ENCODE peak calls at places on chromosomes 4 and X, in five cellular contexts. M, Q, P, T and K are unnamed samples.
A peak's percentile ranks its signal among the peaks of the same experiment; 100 is the strongest.

GRCh38 chrX:40539214-40540142 is 41.3 kb upstream of the ATP6AP2 start:
- DNase-seq in Q (peak; percentile 71), T (peak; percentile 44), P (peak; percentile 32), M (peak; percentile 60), K (peak; percentile 58)

GRCh38 chr4:3287972-3288570 is 4.8 kb upstream of the RGS12 start:
- DNase-seq in M (no peak), T (no peak), P (no peak), Q (no peak), K (no peak)

GRCh38 chr4:304987-305680 is at the start of gene ZNF732:
- DNase-seq in T (no peak), Q (peak; percentile 99), P (peak; percentile 89), M (peak; percentile 83), K (no peak)

GRCh38 chr4:142473218-142473959 is 372.7 kb downstream of the INPP4B start:
- DNase-seq in Q (no peak), T (peak; percentile 12), M (no peak), P (peak; percentile 61), K (no peak)

GRCh38 chr4:25172964-25173917 is 13.0 kb upstream of the SEPSECS start:
- DNase-seq in M (peak; percentile 100), P (peak; percentile 96), Q (no peak), T (peak; percentile 74), K (no peak)

GRCh38 chrX:100648601-100649417 is 4.8 kb downstream of the SRPX2 start:
- DNase-seq in Q (peak; percentile 25), T (peak; percentile 50), M (peak; percentile 74), P (no peak), K (no peak)

GRCh38 chr4:79492148-79492547 is 84.1 kb upstream of the GK2 start:
- DNase-seq in P (no peak), Q (no peak), T (no peak), M (no peak), K (no peak)

GRCh38 chrX:9378980-9379696 is 85.7 kb upstream of the TBL1X start:
- DNase-seq in T (no peak), P (peak; percentile 29), Q (no peak), M (peak; percentile 35), K (no peak)

GRCh38 chr4:23737571-23737970 is 152.3 kb downstream of the PPARGC1A start:
- DNase-seq in M (peak; percentile 6), T (no peak), Q (no peak), P (no peak), K (no peak)

GRCh38 chr4:100738388-100739165 is 220.8 kb upstream of the EMCN start:
- DNase-seq in Q (no peak), T (peak; percentile 64), M (peak; percentile 98), P (peak; percentile 97), K (no peak)

GRCh38 chr4:151417164-151417571 is 8.2 kb downstream of the FHIP1A start:
- DNase-seq in P (peak; percentile 80), Q (peak; percentile 67), T (peak; percentile 11), M (no peak), K (peak; percentile 29)

GRCh38 chr4:74237425-74237966 is 70.8 kb upstream of the EPGN start:
- DNase-seq in M (no peak), Q (no peak), T (no peak), P (peak; percentile 62), K (no peak)

GRCh38 chr4:53481586-53481985 is 104.1 kb downstream of the FIP1L1 start:
- DNase-seq in Q (no peak), T (no peak), M (no peak), P (no peak), K (no peak)

GRCh38 chrX:110204986-110205385 is 112.9 kb downstream of the AMMECR1 start:
- DNase-seq in Q (no peak), P (peak; percentile 79), T (no peak), M (peak; percentile 83), K (no peak)

GRCh38 chr4:176191974-176192373 is 3.4 kb downstream of the SPATA4 start:
- DNase-seq in M (peak; percentile 34), Q (no peak), P (no peak), T (peak; percentile 2), K (no peak)

GRCh38 chr4:105236917-105237311 is 90.2 kb downstream of the TET2 start:
- DNase-seq in Q (no peak), P (no peak), T (no peak), M (no peak), K (peak; percentile 44)

GRCh38 chr4:105232374-105232773 is 85.7 kb downstream of the TET2 start:
- DNase-seq in Q (no peak), P (no peak), M (no peak), T (no peak), K (no peak)

GRCh38 chr4:105236202-105236916 is 89.7 kb downstream of the TET2 start:
- DNase-seq in Q (no peak), M (no peak), P (no peak), T (no peak), K (peak; percentile 83)

GRCh38 chr4:105230287-105230686 is 83.6 kb downstream of the TET2 start:
- DNase-seq in T (no peak), Q (no peak), P (no peak), M (no peak), K (no peak)

GRCh38 chr4:105234582-105234981 is 87.9 kb downstream of the TET2 start:
- DNase-seq in P (no peak), T (no peak), M (peak; percentile 23), Q (no peak), K (no peak)
- H3K27ac ChIP-seq in P (no peak overlapping the region), T (no peak overlapping the region), M (no peak overlapping the region), Q (no peak overlapping the region), K (no peak overlapping the region)

GRCh38 chrX:134548844-134549205 is 88.9 kb downstream of the HPRT1 start:
- DNase-seq in M (no peak), T (no peak), P (no peak), Q (peak; percentile 30), K (no peak)
- TF ChIP-seq EZH2 in M (no peak), T (no peak), P (no peak), Q (no peak), K (no peak)

DNA sequence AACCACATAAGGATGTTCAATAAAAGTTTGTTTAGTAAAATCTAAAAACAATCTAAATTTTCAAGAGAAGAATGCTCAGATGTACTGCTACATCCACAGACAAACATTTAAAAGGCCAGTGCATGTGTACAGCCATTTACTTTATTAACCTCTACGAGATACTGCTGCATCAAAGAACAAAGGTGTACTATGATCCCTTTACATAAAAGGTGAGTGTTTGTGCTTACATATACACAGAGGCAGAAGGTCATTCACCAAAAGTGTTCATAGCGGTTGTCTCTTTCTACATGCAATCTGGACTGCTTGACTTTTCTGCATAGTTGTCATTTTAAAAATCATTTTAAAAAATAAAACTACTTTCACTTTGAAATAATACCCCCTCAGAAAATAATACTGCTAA is 81.7 kb downstream of the AFAP1 start:
- DNase-seq in P (no peak), T (no peak), Q (no peak), M (no peak), K (no peak)
- H3K4me1 ChIP-seq in P (peaks cover 52% of the 10 kb centered on the region), T (peaks cover 59% of the 10 kb centered on the region), Q (peaks cover 20% of the 10 kb centered on the region), M (peaks cover 19% of the 10 kb centered on the region), K (no peaks in the 10 kb centered on the region)

GRCh38 chr4:87073187-87073569 is 138.4 kb downstream of the AFF1 start:
- DNase-seq in Q (no peak), T (no peak), P (no peak), M (no peak), K (no peak)
- H3K27ac ChIP-seq in Q (no peak overlapping the region), T (peak overlapping the region; percentile 49), P (peak overlapping the region; percentile 47), M (no peak overlapping the region), K (peak overlapping the region; percentile 69)

DNA sequence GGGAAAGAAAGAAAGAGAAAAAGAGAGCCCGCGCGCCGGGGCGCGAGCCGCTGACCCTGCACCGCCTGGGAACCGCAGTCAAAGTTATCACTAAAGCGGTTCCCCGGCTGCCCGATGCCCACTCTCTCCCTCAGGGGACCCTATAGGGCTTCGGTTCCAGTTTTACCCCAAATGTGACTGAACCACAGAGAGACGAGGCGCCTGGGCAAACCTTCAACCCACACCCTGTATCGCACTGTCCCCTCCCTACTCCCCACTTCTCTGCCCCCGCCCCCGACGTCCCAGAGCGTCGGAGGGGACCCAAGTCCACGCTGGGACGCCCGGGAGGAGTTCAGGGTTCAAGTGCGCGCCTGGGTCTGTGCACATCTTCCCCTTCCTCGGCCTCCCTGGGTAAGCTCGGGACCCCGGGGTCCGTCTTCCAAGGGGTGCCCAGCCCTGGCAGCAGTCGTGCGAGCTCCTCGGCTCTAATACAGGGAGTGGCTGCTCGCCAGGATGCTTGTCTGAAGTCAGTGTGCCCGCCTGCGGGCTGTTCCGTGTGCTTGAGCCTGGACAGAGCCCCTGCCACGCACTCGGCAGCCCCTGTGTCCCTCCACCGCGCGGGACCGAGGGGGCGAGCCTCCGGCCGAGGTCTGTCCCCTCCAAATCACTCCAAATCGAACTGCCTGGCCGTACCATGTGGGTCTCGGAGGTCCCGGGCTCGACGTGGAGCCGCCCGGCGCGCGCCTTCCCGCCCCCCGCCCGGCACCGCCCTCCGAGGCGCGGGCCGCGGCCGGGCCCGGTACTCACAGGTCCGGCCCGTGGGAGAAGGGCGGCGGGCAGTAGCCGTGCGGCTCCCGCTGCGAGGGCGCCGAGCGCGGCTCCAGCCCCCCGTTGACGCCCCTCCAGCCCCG is 935 bp downstream of the TRPC3 start:
- DNase-seq in Q (peak; percentile 44), M (peak; percentile 23), P (no peak), T (peak; percentile 25), K (peak; percentile 23)
- TF ChIP-seq EZH2 in Q (peak; percentile 48), M (no peak), P (peak; percentile 64), T (peak; percentile 55), K (no peak)

GRCh38 chrX:150036181-150036580 is 97.9 kb upstream of the EOLA2 start:
- DNase-seq in Q (no peak), T (peak; percentile 23), M (peak; percentile 65), P (peak; percentile 44), K (no peak)
- H3K4me1 ChIP-seq in Q (no peaks in the 10 kb centered on the region), T (no peaks in the 10 kb centered on the region), M (peaks cover 6% of the 10 kb centered on the region), P (peaks cover 31% of the 10 kb centered on the region), K (no peaks in the 10 kb centered on the region)

GRCh38 chrX:48472851-48473717 is 2.9 kb upstream of the FTSJ1 start:
- DNase-seq in Q (peak; percentile 40), T (peak; percentile 44), P (no peak), M (no peak), K (no peak)
- H3K27ac ChIP-seq in Q (peak overlapping the region; percentile 85), T (peak overlapping the region; percentile 70), P (no peak overlapping the region), M (no peak overlapping the region), K (no peak overlapping the region)

GRCh38 chr4:5959221-5959982 is 58.8 kb downstream of the C4orf50 start:
- DNase-seq in P (no peak), M (no peak), Q (no peak), T (peak; percentile 24), K (no peak)
- TF ChIP-seq EZH2 in P (no peak), M (no peak), Q (no peak), T (no peak), K (no peak)

GRCh38 chrX:1582686-1583437 is 8.5 kb upstream of the AKAP17A start:
- DNase-seq in Q (peak; percentile 26), T (peak; percentile 39), M (peak; percentile 25), P (peak; percentile 52), K (peak; percentile 83)
- H3K4me1 ChIP-seq in Q (peaks cover 5% of the 10 kb centered on the region), T (no peaks in the 10 kb centered on the region), M (no peaks in the 10 kb centered on the region), P (no peaks in the 10 kb centered on the region), K (peaks cover 12% of the 10 kb centered on the region)